ENCODE peak calls at places on chromosome 11, in five cellular contexts. E, N, K, F and H are unnamed samples.

GRCh38 chr11:61671527-61671926 is 8.7 kb upstream of the DAGLA start:
- DNase-seq in F (peak), N (peak), E (no peak), K (no peak), H (no peak)

GRCh38 chr11:3840870-3841425 is at the start of gene RHOG:
- DNase-seq in K (no peak), N (peak), E (no peak), F (peak), H (no peak)

GRCh38 chr11:129368889-129369672 is 6.6 kb upstream of the BARX2 start:
- DNase-seq in F (no peak), K (no peak), E (no peak), N (no peak), H (no peak)

GRCh38 chr11:2988361-2988762 is 3.8 kb downstream of the NAP1L4 start:
- DNase-seq in F (no peak), K (no peak), N (no peak), E (no peak), H (no peak)

GRCh38 chr11:95780544-95780943 is 9.0 kb downstream of the FAM76B start:
- DNase-seq in K (no peak), N (no peak), F (no peak), E (no peak), H (no peak)

GRCh38 chr11:32897103-32897502 is 4.5 kb downstream of the QSER1 start:
- DNase-seq in E (no peak), K (no peak), N (no peak), F (no peak), H (no peak)

GRCh38 chr11:61769169-61769920 is 16.9 kb downstream of the MYRF start:
- DNase-seq in F (peak), N (peak), E (no peak), K (no peak), H (no peak)

GRCh38 chr11:69144719-69145365 is 10.9 kb upstream of the SMIM38 start:
- DNase-seq in F (no peak), N (no peak), E (no peak), K (no peak), H (no peak)

GRCh38 chr11:29452131-29452530 is 564.7 kb downstream of the KCNA4 start:
- DNase-seq in N (no peak), F (no peak), K (no peak), E (no peak), H (no peak)

GRCh38 chr11:15976433-15977045 is 379.8 kb downstream of the SOX6 start:
- DNase-seq in N (no peak), E (no peak), F (no peak), K (no peak), H (no peak)

GRCh38 chr11:134861490-134862107 is 449.6 kb upstream of the B3GAT1 start:
- DNase-seq in E (no peak), N (peak), K (no peak), F (no peak), H (no peak)

GRCh38 chr11:94028436-94028835 is 7.3 kb downstream of the HEPHL1 start:
- DNase-seq in E (no peak), F (no peak), N (no peak), K (no peak), H (no peak)

GRCh38 chr11:117723625-117724024 is 73.4 kb downstream of the DSCAML1 start:
- DNase-seq in K (no peak), N (no peak), E (no peak), F (no peak), H (no peak)
- TF ChIP-seq ZNF274 in K (no peak), N (no peak), E (no peak), F (no peak), H (no peak)

GRCh38 chr11:57567210-57567511 is 311 bp downstream of the UBE2L6 start:
- DNase-seq in N (no peak), E (no peak), K (no peak), F (no peak), H (no peak)

GRCh38 chr11:57568330-57568766 is 876 bp upstream of the UBE2L6 start:
- DNase-seq in F (peak), N (no peak), E (peak), K (peak), H (peak)

GRCh38 chr11:57574061-57574460 is 6.6 kb upstream of the UBE2L6 start:
- DNase-seq in K (no peak), E (no peak), F (no peak), N (no peak), H (no peak)

GRCh38 chr11:57567512-57568329 is at the start of gene UBE2L6:
- DNase-seq in F (no peak), N (peak), K (no peak), E (no peak), H (no peak)

GRCh38 chr11:57571631-57572030 is 4.2 kb upstream of the UBE2L6 start:
- DNase-seq in E (no peak), K (no peak), N (no peak), F (no peak), H (no peak)
- TF ChIP-seq YY1 in E (no peak), K (no peak), N (no peak), F (no peak), H (no peak)

DNA sequence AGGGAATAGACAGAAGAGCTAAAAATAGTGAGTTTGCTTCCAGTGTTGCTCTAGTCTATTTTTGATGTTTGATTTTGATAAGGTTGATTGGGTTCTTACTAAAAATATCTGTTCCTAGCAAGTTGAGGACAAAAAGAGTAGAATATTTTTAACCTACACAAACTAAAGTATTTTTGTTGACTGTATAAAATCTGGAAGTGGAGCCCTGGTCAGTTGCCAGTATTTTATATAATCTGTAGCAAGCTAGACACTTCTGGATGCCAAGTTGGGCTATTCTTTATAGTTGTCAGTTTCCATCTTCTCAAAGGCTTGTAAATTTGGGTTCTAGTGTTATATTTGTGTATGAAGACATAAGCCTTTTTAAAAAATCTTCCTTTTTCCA is 56.6 kb downstream of the HSD17B12 start:
- DNase-seq in E (no peak), K (no peak), N (no peak), F (no peak), H (no peak)
- H3K9ac ChIP-seq in E (no peak), K (no peak), N (no peak), F (no peak), H (no peak)

GRCh38 chr11:120511804-120512726 is 517 bp downstream of the GRIK4 start:
- DNase-seq in E (no peak), K (no peak), F (no peak), N (no peak), H (no peak)

GRCh38 chr11:120512727-120513435 is 1.3 kb downstream of the GRIK4 start:
- DNase-seq in F (no peak), N (no peak), E (no peak), K (no peak), H (no peak)

GRCh38 chr11:120510406-120511115 is 987 bp upstream of the GRIK4 start:
- DNase-seq in F (no peak), K (no peak), E (no peak), N (no peak), H (no peak)

GRCh38 chr11:120509346-120510053 is 2.0 kb upstream of the GRIK4 start:
- DNase-seq in N (no peak), F (no peak), E (no peak), K (no peak), H (no peak)

GRCh38 chr11:120511116-120511803 is at the start of gene GRIK4:
- DNase-seq in K (peak), E (peak), F (peak), N (peak), H (peak)
- TF ChIP-seq ZNF274 in K (no peak), E (no peak), F (no peak), N (no peak), H (no peak)

GRCh38 chr11:9616042-9616640 is 42.7 kb downstream of the WEE1 start:
- DNase-seq in N (no peak), E (no peak), F (no peak), K (no peak), H (no peak)
- TF ChIP-seq YY1 in N (no peak), E (no peak), F (no peak), K (no peak), H (no peak)

GRCh38 chr11:72783144-72783910 is 10.5 kb downstream of the STARD10 start:
- DNase-seq in E (no peak), N (no peak), K (no peak), F (no peak), H (no peak)
- H3K9ac ChIP-seq in E (no peak), N (no peak), K (no peak), F (peak), H (peak)

GRCh38 chr11:64951529-64951928 is 15.8 kb upstream of the GPHA2 start:
- DNase-seq in K (no peak), F (no peak), E (no peak), N (no peak), H (no peak)

DNA sequence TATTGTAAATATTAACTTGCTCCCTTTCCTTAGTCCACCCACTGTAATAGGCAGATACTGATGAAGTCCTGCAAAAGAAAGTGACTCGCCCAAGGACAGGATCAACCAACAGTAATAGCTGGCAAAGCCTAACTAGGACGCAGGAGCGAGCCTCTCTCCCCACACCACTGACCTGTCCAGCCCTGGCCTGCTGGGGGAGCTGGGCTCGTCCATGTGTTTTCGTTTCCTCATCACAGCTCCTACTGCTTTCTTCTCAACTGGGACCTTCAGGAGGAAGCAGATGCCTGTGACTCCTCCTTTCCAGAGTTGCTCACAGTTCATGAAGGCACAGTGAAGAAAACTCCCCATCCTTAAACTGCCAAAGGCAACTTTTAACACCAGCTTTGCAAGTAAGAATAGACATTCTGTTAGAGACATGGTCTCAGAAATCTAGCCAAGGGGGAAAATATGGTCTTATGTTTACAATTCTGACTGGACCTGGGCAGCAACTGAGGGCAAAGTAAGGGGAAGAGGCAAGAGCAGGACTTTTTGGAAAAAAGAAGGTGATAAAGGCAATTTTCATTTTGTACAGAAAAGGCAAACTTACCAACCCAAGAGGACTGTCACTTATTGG is 11.6 kb upstream of the GPHA2 start:
- DNase-seq in K (no peak), F (no peak), E (no peak), N (peak), H (no peak)
- TF ChIP-seq ZNF274 in K (no peak), F (no peak), E (no peak), N (no peak), H (no peak)

GRCh38 chr11:79042824-79043223 is 398.0 kb downstream of the TENM4 start:
- DNase-seq in K (no peak), F (no peak), E (no peak), N (no peak), H (no peak)

GRCh38 chr11:79039122-79039521 is 401.7 kb downstream of the TENM4 start:
- DNase-seq in E (no peak), F (no peak), K (no peak), N (no peak), H (no peak)

GRCh38 chr11:79044211-79044610 is 396.6 kb downstream of the TENM4 start:
- DNase-seq in N (no peak), E (no peak), K (no peak), F (no peak), H (no peak)

GRCh38 chr11:79043726-79044125 is 397.1 kb downstream of the TENM4 start:
- DNase-seq in K (no peak), F (no peak), N (no peak), E (no peak), H (no peak)

DNA sequence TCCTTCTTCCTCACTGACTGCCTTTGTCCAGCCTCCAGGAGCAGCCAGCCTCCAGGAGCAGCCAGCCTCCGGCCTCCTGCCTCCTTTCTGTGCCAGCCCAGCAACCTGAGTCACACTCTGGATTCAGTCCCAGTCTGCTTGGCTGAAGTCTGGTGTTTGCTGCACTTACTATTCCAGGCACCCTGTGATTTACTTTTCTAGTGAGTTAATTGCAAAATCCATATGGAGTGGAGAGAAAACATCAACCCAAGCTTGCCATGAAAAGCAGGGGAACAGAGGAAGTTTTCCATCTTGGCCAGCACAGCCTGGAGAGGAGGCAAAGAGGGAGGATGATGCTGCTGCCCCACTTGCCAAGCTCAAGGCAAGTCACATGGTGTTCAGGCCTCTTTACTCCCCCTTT is 400.5 kb downstream of the TENM4 start:
- DNase-seq in K (no peak), E (no peak), F (no peak), N (no peak), H (no peak)
- TF ChIP-seq YY1 in K (no peak), E (no peak), F (no peak), N (no peak), H (no peak)